ENCODE peak calls at places on chromosomes 16 and 17, in six cellular contexts. W is IMR-90, P is neural progenitor cell, A is cardiac muscle cell, U is fibroblast of lung, B is breast epithelium. G is an unnamed sample. For H3K36me3, the result is how much of the 10 kb centered on the place peaks cover.

GRCh38 chr17:73635101-73635767 is 9.0 kb downstream of the SDK2 start:
- DNase-seq in W (no peak), P (no peak), A (no peak), U (no peak), B (no peak), G (no peak)

GRCh38 chr17:59839646-59840328 is 53.0 kb downstream of the TUBD1 start:
- DNase-seq in W (no peak), P (peak), A (peak), U (peak), B (no peak), G (no peak)

GRCh38 chr17:38742431-38743308 is 5.5 kb downstream of the PCGF2 start:
- DNase-seq in W (peak), P (no peak), A (peak), U (peak), B (no peak), G (no peak)

GRCh38 chr17:8948462-8948861 is 17.0 kb downstream of the PIK3R5 start:
- DNase-seq in W (no peak), P (no peak), A (no peak), U (no peak), B (no peak), G (no peak)

GRCh38 chr16:48444574-48444973 is 59.4 kb upstream of the SIAH1 start:
- DNase-seq in W (peak), P (no peak), A (peak), U (peak), B (no peak), G (no peak)

GRCh38 chr17:18033442-18034099 is 5.4 kb downstream of the ATPAF2 start:
- DNase-seq in W (peak), P (peak), A (peak), U (peak), B (no peak), G (peak)

GRCh38 chr17:28151001-28151400 is 108.5 kb downstream of the NLK start:
- DNase-seq in W (no peak), P (peak), A (no peak), U (no peak), B (no peak), G (no peak)

GRCh38 chr16:54936086-54936978 is 5.7 kb downstream of the IRX5 start:
- DNase-seq in W (no peak), P (peak), A (peak), U (no peak), B (no peak), G (no peak)

GRCh38 chr17:79395545-79395944 is 215.3 kb downstream of the RBFOX3 start:
- DNase-seq in W (no peak), P (no peak), A (no peak), U (no peak), B (no peak), G (no peak)

GRCh38 chr16:56941092-56941491 is 9.2 kb downstream of the HERPUD1 start:
- DNase-seq in W (no peak), P (no peak), A (no peak), U (no peak), B (no peak), G (no peak)
- H3K36me3 ChIP-seq in W (half or more), P (under half), A (half or more), U (under half), B (under half), G (half or more)

DNA sequence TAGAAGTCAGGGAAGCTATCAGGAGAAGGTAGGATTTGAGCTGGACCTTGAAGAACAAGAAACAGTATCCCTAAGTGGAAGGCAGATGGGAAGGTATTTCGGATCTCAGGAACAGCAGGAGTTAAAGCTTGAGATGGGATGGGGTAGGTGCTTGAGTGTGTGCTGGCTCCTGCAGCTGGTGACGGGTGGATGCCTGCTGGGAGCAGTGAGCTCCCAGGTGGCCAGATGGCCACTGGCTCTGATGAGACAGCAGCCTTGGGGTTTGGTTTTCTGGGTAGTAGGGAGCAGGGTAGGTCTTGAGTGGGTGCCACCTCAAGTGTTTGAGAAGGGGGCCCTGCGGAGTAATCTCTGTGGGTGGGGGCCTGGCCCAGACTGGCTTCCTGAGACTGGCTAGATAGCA is 10.3 kb downstream of the EPN2 start:
- DNase-seq in W (no peak), P (no peak), A (no peak), U (no peak), B (no peak), G (no peak)
- TF ChIP-seq CTCF in W (no peak), P (no peak), A (no peak), U (no peak), B (no peak), G (no peak)

DNA sequence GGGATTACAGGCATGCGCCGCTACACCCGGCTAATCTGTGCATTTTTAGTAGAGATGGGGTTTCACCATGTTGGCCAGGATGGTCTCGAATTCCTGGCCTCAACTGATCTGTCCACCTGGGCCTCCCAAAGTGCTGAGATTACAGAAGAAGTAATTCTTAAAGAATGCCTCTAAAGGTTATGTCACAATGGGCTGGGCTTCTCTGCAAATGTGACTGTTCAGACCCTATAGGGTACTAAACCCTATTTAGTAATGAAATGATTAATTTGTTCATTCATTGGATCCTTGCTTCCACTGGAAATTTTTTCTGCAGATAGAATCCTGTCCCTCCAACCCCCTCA is 108.8 kb upstream of the CORO6 start:
- DNase-seq in W (no peak), P (no peak), A (no peak), U (no peak), B (no peak), G (no peak)
- H3K27ac ChIP-seq in W (no peak), P (no peak), A (peak), U (no peak), B (no peak), G (no peak)

GRCh38 chr16:11968577-11968976 is 3.6 kb downstream of the TNFRSF17 start:
- DNase-seq in W (no peak), P (no peak), A (no peak), U (no peak), B (no peak), G (no peak)

GRCh38 chr16:11977206-11978041 is 890 bp downstream of the SNX29 start:
- DNase-seq in W (peak), P (peak), A (peak), U (peak), B (no peak), G (peak)

GRCh38 chr16:11976850-11977205 is 294 bp downstream of the SNX29 start:
- DNase-seq in W (no peak), P (no peak), A (no peak), U (no peak), B (no peak), G (no peak)

GRCh38 chr16:11972128-11972527 is 4.4 kb upstream of the SNX29 start:
- DNase-seq in W (no peak), P (no peak), A (peak), U (no peak), B (no peak), G (no peak)

DNA sequence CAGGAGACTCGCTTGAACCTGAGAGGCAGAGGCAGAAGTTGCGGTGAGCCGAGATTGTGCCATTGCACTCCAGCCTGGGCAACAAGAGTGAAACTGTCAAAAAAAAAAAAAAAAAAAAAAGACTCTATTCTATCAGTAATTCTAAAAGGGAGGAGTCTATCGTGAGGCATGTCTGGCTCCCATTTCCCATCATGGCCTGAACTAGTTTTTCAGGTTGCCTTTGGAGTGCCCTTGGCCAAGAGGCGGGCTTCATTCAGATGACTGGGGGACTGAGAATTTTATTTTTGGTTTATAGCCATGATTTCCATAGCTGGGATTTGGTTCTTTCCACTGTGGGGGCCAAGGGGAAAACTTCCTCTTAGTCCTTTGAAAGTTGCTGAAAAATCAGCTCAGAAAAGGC is 3.5 kb upstream of the SNX29 start:
- DNase-seq in W (no peak), P (no peak), A (no peak), U (no peak), B (no peak), G (no peak)
- H3K36me3 ChIP-seq in W (under half), P (under half), A (under half), U (under half), B (under half), G (under half)

GRCh38 chr16:4391635-4392381 is 20.2 kb downstream of the VASN start:
- DNase-seq in W (no peak), P (peak), A (no peak), U (no peak), B (no peak), G (no peak)
- TF ChIP-seq CTCF in W (no peak), P (no peak), A (no peak), U (no peak), B (no peak), G (no peak)

DNA sequence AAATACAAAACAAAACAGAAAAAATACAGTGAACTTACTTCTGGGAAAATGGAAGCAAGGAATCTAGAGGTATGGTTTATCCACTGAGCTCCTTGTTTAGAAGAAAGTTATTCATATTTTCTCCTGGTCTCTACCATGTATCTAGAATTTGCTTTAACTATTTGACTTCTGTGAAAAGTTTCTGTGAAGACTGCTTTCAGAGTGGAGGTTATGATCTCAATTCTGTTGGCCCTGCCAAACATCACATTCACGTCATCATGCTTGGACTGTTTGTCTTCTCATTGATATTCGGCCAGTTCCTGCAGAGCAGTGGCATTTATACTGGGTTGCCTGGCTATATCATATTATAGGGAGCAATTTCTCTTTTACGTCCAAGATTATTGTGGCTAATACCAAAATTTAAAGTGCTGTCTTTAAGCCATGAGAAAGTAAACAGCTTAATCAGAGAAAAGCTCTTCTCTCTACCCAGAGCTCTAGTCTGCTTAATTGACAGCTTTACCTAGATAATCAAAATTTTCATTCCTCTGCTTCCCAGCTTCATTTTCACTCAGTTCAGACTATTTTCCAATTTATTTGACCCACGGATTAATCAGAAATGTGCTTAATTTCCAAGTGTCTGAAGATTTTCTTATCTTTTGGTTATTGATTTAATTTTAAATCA is at the start of gene ABCA8:
- DNase-seq in W (peak), P (no peak), A (peak), U (peak), B (no peak), G (peak)
- H3K27ac ChIP-seq in W (peak), P (no peak), A (peak), U (peak), B (no peak), G (peak)

DNA sequence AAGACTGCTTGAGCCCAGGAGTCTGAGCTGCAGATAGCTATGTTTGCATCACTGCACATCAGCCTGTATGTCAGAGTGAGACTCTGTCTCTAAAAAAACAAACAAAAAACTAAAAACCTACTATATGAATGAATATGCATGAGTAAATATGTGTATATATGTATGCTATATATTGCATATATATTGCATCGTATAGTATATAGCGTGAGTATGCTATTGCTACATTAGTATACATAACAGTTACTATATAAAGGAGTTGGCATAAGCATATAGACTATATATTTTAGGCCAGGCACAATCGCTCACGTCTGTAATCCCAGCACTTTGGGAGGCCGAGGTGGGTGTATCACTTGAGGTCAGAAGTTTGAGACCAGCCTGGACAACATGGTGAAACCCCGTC is 16.1 kb downstream of the DDX42 start:
- DNase-seq in W (no peak), P (no peak), A (no peak), U (no peak), B (no peak), G (no peak)
- H3K36me3 ChIP-seq in W (half or more), P (under half), A (half or more), U (under half), B (under half), G (half or more)

GRCh38 chr16:70510216-70510615 is 13.1 kb downstream of the COG4 start:
- DNase-seq in W (no peak), P (no peak), A (no peak), U (no peak), B (no peak), G (no peak)

GRCh38 chr16:70511833-70512232 is 11.5 kb downstream of the COG4 start:
- DNase-seq in W (no peak), P (no peak), A (no peak), U (no peak), B (no peak), G (no peak)

GRCh38 chr16:70512456-70512855 is 10.9 kb downstream of the COG4 start:
- DNase-seq in W (peak), P (no peak), A (no peak), U (no peak), B (no peak), G (no peak)

GRCh38 chr16:70508752-70509151 is 14.6 kb downstream of the COG4 start:
- DNase-seq in W (no peak), P (no peak), A (peak), U (peak), B (no peak), G (no peak)
- TF ChIP-seq CTCF in W (no peak), P (peak), A (peak), U (no peak), B (no peak), G (no peak)

G was measured in tibial nerve.